ENCODE peak calls at places on chromosomes 4 and X, in four cellular contexts. C is activated T-helper 1 cell treated with anti-CD3 and anti-CD28 coated beads, Interleukin-2, amount 50 U/mL, for 16 hours; B is NCI-H2171 treated with DMSO at 0.1 percent for 48 hours; J is right cardiac atrium. H is an unnamed sample.

GRCh38 chr4:108171541-108172230 is 3.0 kb upstream of the LEF1 start:
- DNase-seq in C (peak), B (no peak), J (peak), H (no peak)

GRCh38 chr4:185504098-185505047 is 30.9 kb downstream of the PDLIM3 start:
- DNase-seq in C (no peak), B (no peak), J (peak), H (no peak)

GRCh38 chr4:11106769-11107168 is 321.9 kb downstream of the HS3ST1 start:
- DNase-seq in C (no peak), B (peak), J (no peak), H (no peak)

GRCh38 chrX:42128020-42128419 is 204.7 kb upstream of the CASK start:
- DNase-seq in C (no peak), B (no peak), J (no peak), H (no peak)

GRCh38 chr4:107666134-107666533 is 53.9 kb downstream of the PAPSS1 start:
- DNase-seq in C (no peak), B (no peak), J (no peak), H (no peak)

GRCh38 chr4:15717126-15717525 is 14.3 kb downstream of the BST1 start:
- DNase-seq in C (no peak), B (no peak), J (no peak), H (no peak)

GRCh38 chr4:118351851-118352827 is 664 bp downstream of the PRSS12 start:
- DNase-seq in C (no peak), B (no peak), J (peak), H (no peak)

GRCh38 chrX:13652256-13653021 is 502 bp upstream of the TCEANC start:
- DNase-seq in C (peak), B (no peak), J (no peak), H (no peak)

GRCh38 chr4:154041595-154042086 is 252.8 kb upstream of the SFRP2 start:
- DNase-seq in C (no peak), B (no peak), J (no peak), H (no peak)

GRCh38 chrX:63506320-63506719 is 155.2 kb upstream of the SPIN4 start:
- DNase-seq in C (no peak), B (peak), J (no peak), H (no peak)

GRCh38 chr4:151402150-151402865 is 6.7 kb upstream of the FHIP1A start:
- DNase-seq in C (no peak), B (no peak), J (no peak), H (no peak)

GRCh38 chr4:24024157-24024556 is 134.3 kb upstream of the PPARGC1A start:
- DNase-seq in C (no peak), B (no peak), J (no peak), H (no peak)

GRCh38 chrX:137926090-137926489 is 360.2 kb downstream of the ZIC3 start:
- DNase-seq in C (no peak), B (peak), J (no peak), H (no peak)

GRCh38 chr4:123278755-123279154 is 117.8 kb upstream of the SPRY1 start:
- DNase-seq in C (no peak), B (no peak), J (no peak), H (no peak)

GRCh38 chr4:15906024-15906443 is 32.5 kb downstream of the FGFBP1 start:
- DNase-seq in C (no peak), B (no peak), J (no peak), H (no peak)

GRCh38 chr4:61374612-61374920 is 174.4 kb downstream of the ADGRL3 start:
- DNase-seq in C (no peak), B (peak), J (no peak), H (no peak)

GRCh38 chrX:81280148-81280547 is 78.2 kb downstream of the SH3BGRL start:
- DNase-seq in C (no peak), B (no peak), J (no peak), H (no peak)

GRCh38 chr4:100935090-100935489 is 412.2 kb downstream of the PPP3CA start:
- DNase-seq in C (no peak), B (peak), J (no peak), H (no peak)

GRCh38 chr4:173052439-173052838 is 116.2 kb upstream of the GALNT7 start:
- DNase-seq in C (no peak), B (no peak), J (no peak), H (no peak)

GRCh38 chrX:4240541-4241194 is 527.2 kb upstream of the PRKX start:
- DNase-seq in C (no peak), B (no peak), J (no peak), H (no peak)

GRCh38 chr4:170849969-170850368 is 760.2 kb upstream of the AADAT start:
- DNase-seq in C (no peak), B (no peak), J (no peak), H (no peak)

GRCh38 chrX:115058276-115058675 is 40.9 kb upstream of the IL13RA2 start:
- DNase-seq in C (no peak), B (no peak), J (no peak), H (no peak)

GRCh38 chr4:68074397-68074796 is 55.3 kb downstream of the TMPRSS11F start:
- DNase-seq in C (no peak), B (no peak), J (no peak), H (no peak)

GRCh38 chrX:119693996-119694451 is 1.1 kb upstream of the SEPTIN6 start:
- DNase-seq in C (no peak), B (no peak), J (no peak), H (no peak)

GRCh38 chr4:89256203-89256800 is 51.3 kb downstream of the GPRIN3 start:
- DNase-seq in C (no peak), B (no peak), J (no peak), H (no peak)

GRCh38 chr4:26893491-26893890 is 32.9 kb downstream of the STIM2 start:
- DNase-seq in C (no peak), B (peak), J (no peak), H (no peak)

GRCh38 chr4:152115794-152116193 is 355.0 kb upstream of the GATB start:
- DNase-seq in C (no peak), B (no peak), J (no peak), H (no peak)

H was measured in GOT3.